ENCODE peak calls at places on chromosome 13, in four cellular contexts. G is HepG2, N is K562, X is GM12878. E is an unnamed sample.

GRCh38 chr13:29925457-29925856 is 75.0 kb upstream of the UBL3 start:
- DNase-seq in X (no peak), G (peak), N (no peak), E (peak)

GRCh38 chr13:50635504-50635903 is 208.0 kb downstream of the DLEU7 start:
- DNase-seq in N (no peak), X (peak), G (no peak), E (no peak)

GRCh38 chr13:87777395-87777794 is 106.2 kb downstream of the SLITRK5 start:
- DNase-seq in G (peak), X (no peak), N (no peak), E (no peak)

GRCh38 chr13:98275711-98276171 is 98.7 kb upstream of the RNF113B start:
- DNase-seq in N (no peak), G (no peak), X (no peak), E (no peak)

GRCh38 chr13:39527961-39528720 is 74.9 kb downstream of the LHFPL6 start:
- DNase-seq in G (no peak), X (no peak), N (no peak), E (peak)

GRCh38 chr13:107838592-107839161 is 376.7 kb downstream of the LIG4 start:
- DNase-seq in G (no peak), N (no peak), X (no peak), E (no peak)

GRCh38 chr13:51453308-51453958 is 597 bp upstream of the INTS6 start:
- DNase-seq in X (peak), N (peak), G (peak), E (peak)

GRCh38 chr13:67125681-67126080 is 104.5 kb downstream of the PCDH9 start:
- DNase-seq in N (no peak), X (no peak), G (no peak), E (no peak)

GRCh38 chr13:31951215-31951678 is 80.3 kb upstream of the FRY start:
- DNase-seq in G (no peak), X (peak), N (no peak), E (no peak)

GRCh38 chr13:105395041-105395440 is 1140.4 kb downstream of the EFNB2 start:
- DNase-seq in N (no peak), G (no peak), X (no peak), E (no peak)

GRCh38 chr13:100280681-100281080 is 191.8 kb downstream of the PCCA start:
- DNase-seq in N (no peak), G (no peak), X (no peak), E (no peak)

GRCh38 chr13:35699181-35699580 is 222.7 kb upstream of the MAB21L1 start:
- DNase-seq in G (no peak), X (no peak), N (no peak), E (no peak)

GRCh38 chr13:24459234-24459633 is 53.3 kb downstream of the PARP4 start:
- DNase-seq in N (no peak), G (no peak), X (peak), E (no peak)

GRCh38 chr13:39370554-39370953 is 232.4 kb downstream of the LHFPL6 start:
- DNase-seq in X (no peak), N (no peak), G (no peak), E (no peak)

GRCh38 chr13:52695856-52696255 is 43.2 kb downstream of the SUGT1 start:
- DNase-seq in X (peak), N (no peak), G (peak), E (no peak)

GRCh38 chr13:100423375-100423774 is 165.2 kb downstream of the GGACT start:
- DNase-seq in N (no peak), G (no peak), X (no peak), E (no peak)

GRCh38 chr13:44969858-44970484 is 19.3 kb downstream of the NUFIP1 start:
- DNase-seq in G (peak), X (no peak), N (no peak), E (peak)

GRCh38 chr13:35988648-35989081 is 142.5 kb downstream of the DCLK1 start:
- DNase-seq in N (no peak), X (no peak), G (no peak), E (no peak)

GRCh38 chr13:47332149-47332548 is 435.3 kb upstream of the HTR2A start:
- DNase-seq in N (no peak), X (no peak), G (no peak), E (no peak)

GRCh38 chr13:106533101-106533939 is 2.1 kb downstream of the EFNB2 start:
- DNase-seq in G (peak), N (no peak), X (no peak), E (peak)

GRCh38 chr13:113176292-113176691 is 17.8 kb downstream of the PROZ start:
- DNase-seq in N (no peak), G (no peak), X (no peak), E (no peak)

GRCh38 chr13:79776538-79776937 is 295.6 kb downstream of the NDFIP2 start:
- DNase-seq in X (no peak), N (no peak), G (no peak), E (no peak)

GRCh38 chr13:23848019-23848418 is 41.2 kb downstream of the MIPEP start:
- DNase-seq in G (no peak), X (no peak), N (no peak), E (no peak)

GRCh38 chr13:30186644-30187431 is 120.5 kb downstream of the KATNAL1 start:
- DNase-seq in N (no peak), G (no peak), X (no peak), E (no peak)

GRCh38 chr13:25225970-25226369 is 53.9 kb upstream of the AMER2 start:
- DNase-seq in N (no peak), G (no peak), X (no peak), E (no peak)

GRCh38 chr13:23790591-23791170 is 98.5 kb downstream of the MIPEP start:
- DNase-seq in G (no peak), X (no peak), N (no peak), E (no peak)

DNA sequence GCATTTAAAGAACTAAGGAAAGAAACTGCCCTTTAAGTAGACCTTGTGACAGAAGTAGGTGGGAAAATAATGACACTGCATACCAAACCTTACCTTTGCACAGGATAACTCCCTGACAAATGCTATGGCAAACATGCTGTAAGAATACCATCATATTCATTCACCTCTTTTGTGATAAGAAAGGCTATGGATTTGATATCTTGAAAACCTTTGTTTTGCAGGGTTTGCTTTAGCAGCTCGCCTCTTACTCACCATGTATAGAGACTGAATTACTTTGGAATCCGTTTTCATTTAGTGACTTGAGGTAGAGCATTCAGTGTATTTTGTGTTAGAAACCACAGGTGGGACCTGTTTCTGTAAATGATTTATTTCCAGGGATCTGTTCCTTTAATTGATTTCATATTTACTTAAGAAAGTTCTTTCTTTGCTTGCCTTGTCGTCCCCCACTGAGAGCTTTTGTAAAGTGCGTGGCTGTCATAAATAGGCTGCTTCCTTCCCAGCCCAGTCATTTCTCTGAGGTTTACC is 80.2 kb downstream of the KLF5 start:
- DNase-seq in G (no peak), N (no peak), X (no peak), E (peak)
- TF ChIP-seq CHD2 in G (no peak), N (no peak), X (no peak), E (no peak)

DNA sequence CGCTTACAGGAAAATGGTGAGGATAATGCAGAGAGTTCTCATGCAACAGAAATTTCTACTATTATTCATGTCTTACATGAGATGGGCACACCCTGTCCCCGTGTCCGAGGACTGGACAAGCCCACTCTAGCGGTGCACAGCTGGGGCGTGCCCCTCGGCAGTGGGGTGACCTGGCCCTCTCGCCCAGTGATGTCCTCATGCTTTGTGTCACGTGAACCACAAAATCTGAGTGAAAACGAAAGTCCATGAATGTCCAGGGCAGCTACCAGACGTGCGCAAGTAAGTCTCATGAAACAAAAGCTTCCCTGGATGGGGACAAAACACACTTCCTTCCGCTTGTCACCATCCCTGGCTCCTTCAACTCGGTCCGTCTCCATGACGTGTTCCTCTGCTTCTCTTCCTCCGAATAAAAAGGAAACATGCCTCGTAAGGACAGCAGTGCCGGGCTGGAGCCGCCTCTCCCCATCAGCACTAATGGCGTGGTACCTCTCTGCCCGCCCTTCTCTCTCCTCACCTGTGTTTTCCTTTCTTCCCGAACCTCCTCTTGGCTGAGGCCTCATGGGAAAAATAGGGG is 45.6 kb downstream of the ANKRD10 start:
- DNase-seq in N (peak), G (no peak), X (no peak), E (no peak)
- TF ChIP-seq HDAC2 in N (no peak), G (no peak), X (no peak), E (no peak)

GRCh38 chr13:37194428-37194861 is 89.0 kb upstream of the CSNK1A1L start:
- DNase-seq in N (no peak), X (no peak), G (no peak), E (no peak)
- TF ChIP-seq JUNB in N (no peak), X (no peak), G (no peak), E (no peak)

DNA sequence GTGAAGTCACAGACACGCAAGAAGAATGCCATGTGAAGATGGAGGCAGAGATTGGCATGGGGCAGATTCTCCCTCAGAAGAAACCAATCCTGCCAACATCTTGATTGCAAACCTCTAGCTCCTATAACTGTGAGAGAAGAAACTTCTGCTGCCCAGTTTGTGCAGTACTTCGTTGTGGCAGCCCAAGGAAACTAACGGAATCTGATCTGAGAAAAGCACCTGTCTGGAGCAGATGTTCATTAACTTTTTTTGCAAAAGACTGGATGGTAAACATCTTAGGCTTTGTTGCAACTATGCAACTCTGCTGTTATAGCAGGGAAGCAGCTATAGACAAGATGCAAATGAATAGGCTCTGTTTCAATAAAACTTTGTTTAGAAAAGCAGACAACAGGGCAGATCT is 25.1 kb upstream of the CPB2 start:
- DNase-seq in X (no peak), N (no peak), G (no peak), E (no peak)
- TF ChIP-seq CHD2 in X (no peak), N (no peak), G (no peak), E (no peak)

GRCh38 chr13:42215578-42216421 is 56.2 kb upstream of the AKAP11 start:
- DNase-seq in G (peak), X (peak), N (peak), E (peak)

GRCh38 chr13:42216422-42216735 is 55.6 kb upstream of the AKAP11 start:
- DNase-seq in N (no peak), X (no peak), G (no peak), E (no peak)

GRCh38 chr13:42214445-42214844 is 57.5 kb upstream of the AKAP11 start:
- DNase-seq in N (no peak), X (no peak), G (no peak), E (no peak)

DNA sequence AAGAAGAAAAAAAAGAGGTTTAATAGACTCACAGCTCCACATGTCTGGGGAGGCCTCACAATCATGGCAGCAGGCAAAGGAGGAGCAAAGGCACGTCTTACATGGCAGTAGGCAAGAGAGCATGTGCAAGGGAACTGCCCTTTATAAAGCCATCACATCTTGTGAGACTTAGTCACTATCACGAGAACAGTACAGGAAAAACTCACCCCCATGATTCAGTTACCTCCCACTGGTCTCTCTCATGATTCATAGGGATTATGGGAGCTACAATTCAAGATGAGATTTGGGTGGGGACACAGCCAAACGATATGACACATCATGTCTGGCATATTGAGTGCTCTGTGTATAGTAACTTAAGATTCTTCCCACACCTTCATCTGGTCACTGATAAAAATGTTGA is 60.2 kb upstream of the AKAP11 start:
- DNase-seq in X (no peak), N (no peak), G (no peak), E (peak)
- TF ChIP-seq HDAC2 in X (no peak), N (no peak), G (no peak), E (no peak)

GRCh38 chr13:19817510-19818158 is 34.9 kb upstream of the PSPC1 start:
- DNase-seq in X (no peak), G (no peak), N (no peak), E (no peak)

GRCh38 chr13:19822673-19823072 is 39.9 kb upstream of the PSPC1 start:
- DNase-seq in X (no peak), N (no peak), G (no peak), E (no peak)

GRCh38 chr13:19817106-19817505 is 34.4 kb upstream of the PSPC1 start:
- DNase-seq in N (no peak), G (no peak), X (no peak), E (no peak)

GRCh38 chr13:19818223-19818842 is 35.6 kb upstream of the PSPC1 start:
- DNase-seq in N (peak), G (peak), X (no peak), E (peak)
- TF ChIP-seq JUNB in N (no peak), G (no peak), X (no peak), E (no peak)

DNA sequence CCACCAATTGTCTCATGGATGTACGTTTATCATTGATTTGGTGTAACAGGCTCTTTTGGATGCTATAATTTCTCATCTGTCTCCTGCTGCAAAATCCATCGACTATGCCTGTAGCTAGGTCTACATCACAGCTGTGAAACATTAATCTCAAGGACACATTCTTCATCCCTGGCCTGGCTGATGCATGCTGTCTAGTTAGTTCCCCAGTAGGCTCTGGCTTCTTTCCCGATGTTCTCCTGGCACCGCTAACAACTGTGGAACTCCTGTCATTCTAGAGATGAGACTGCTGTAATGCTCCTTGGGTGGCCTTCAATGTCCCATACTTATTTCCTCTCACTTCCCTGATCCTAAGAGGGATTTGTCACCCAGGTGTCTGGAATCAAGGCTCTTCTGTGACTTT is 227.7 kb downstream of the DCT start:
- DNase-seq in G (no peak), N (no peak), X (no peak), E (no peak)
- TF ChIP-seq CHD2 in G (no peak), N (no peak), X (no peak), E (no peak)

GRCh38 chr13:27425918-27426630 is 1.7 kb downstream of the GTF3A start:
- DNase-seq in G (peak), N (peak), X (peak), E (peak)

GRCh38 chr13:27423333-27423732 is 1.1 kb upstream of the GTF3A start:
- DNase-seq in G (no peak), N (no peak), X (no peak), E (no peak)

GRCh38 chr13:27427663-27428062 is 3.2 kb downstream of the GTF3A start:
- DNase-seq in G (no peak), X (no peak), N (no peak), E (no peak)

GRCh38 chr13:27424246-27425150 is at the start of gene GTF3A:
- DNase-seq in N (peak), G (peak), X (peak), E (peak)

DNA sequence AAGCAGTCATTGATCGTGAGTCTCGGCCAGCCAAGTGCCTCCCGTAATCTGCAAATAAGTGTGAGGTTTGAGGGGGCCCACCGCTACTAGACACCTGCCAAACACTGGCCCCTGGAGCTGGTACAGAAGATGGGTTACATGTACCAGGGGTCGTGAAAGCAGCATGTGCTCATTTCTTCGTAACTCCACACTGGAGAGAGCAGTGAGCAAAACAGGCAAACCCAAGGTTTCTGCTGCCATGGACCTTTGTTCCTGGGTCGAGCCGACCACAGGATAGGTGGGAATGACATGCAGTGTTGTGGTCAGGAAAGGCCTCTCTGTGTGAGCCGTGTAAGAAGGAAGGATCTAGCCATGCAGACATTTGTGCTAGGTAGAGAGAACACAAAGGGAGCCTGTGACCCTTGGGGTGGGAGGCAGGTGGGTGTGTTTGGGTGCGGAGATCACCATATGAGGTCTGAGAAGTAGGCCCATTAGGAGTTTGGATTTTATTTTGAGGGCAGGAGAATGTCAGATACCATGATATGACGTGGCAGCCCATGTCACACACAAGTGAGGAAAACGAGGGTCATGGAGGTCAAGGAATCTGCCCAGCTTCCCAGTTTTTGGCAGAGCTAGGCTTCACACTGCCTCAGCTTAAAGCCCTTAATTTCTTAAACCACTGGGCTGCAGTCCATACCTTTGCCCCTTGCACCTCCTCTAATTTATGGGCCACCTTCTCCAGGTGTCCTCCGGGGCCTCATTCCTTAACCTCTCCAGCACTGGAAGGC is 915 bp downstream of the GTF3A start:
- DNase-seq in X (no peak), G (no peak), N (peak), E (no peak)
- TF ChIP-seq HDAC2 in X (no peak), G (no peak), N (no peak), E (no peak)

GRCh38 chr13:75226755-75227435 is 255.1 kb downstream of the TBC1D4 start:
- DNase-seq in N (no peak), X (no peak), G (no peak), E (peak)
- TF ChIP-seq JUNB in N (no peak), X (no peak), G (no peak), E (no peak)